ENCODE peak calls at places on chromosomes 11 and 22, in eight cellular contexts. P is NCI-H69; Y is NCI-H774; X is stimulated activated CD8-positive, alpha-beta memory T cell treated with anti-CD3 and anti-CD28 coated beads, Interleukin-7, amount 100 ng/mL, for 4 hours; K is NCI-H1930; L is posterior vena cava; G is NCI-H446; N is EL. J is an unnamed sample.

GRCh38 chr11:7551571-7551970 is 37.8 kb downstream of the PPFIBP2 start:
- DNase-seq in P (no peak), Y (no peak), X (no peak), K (no peak), L (no peak), G (no peak), N (peak), J (no peak)

GRCh38 chr22:46867106-46867505 is 104.7 kb downstream of the TBC1D22A start:
- DNase-seq in P (no peak), Y (no peak), X (no peak), K (no peak), L (no peak), G (no peak), N (no peak), J (peak)

GRCh38 chr11:131561486-131561885 is 191.1 kb downstream of the NTM start:
- DNase-seq in P (no peak), Y (no peak), X (no peak), K (no peak), L (no peak), G (no peak), N (no peak), J (peak)

GRCh38 chr11:28773606-28774005 is 665.4 kb downstream of the METTL15 start:
- DNase-seq in P (no peak), Y (no peak), X (no peak), K (no peak), L (no peak), G (no peak), N (no peak), J (no peak)

GRCh38 chr11:76362716-76363115 is 18.2 kb downstream of the THAP12 start:
- DNase-seq in P (no peak), Y (no peak), X (no peak), K (no peak), L (no peak), G (no peak), N (no peak), J (no peak)

GRCh38 chr11:31936309-31936708 is 125.2 kb upstream of the PAX6 start:
- DNase-seq in P (no peak), Y (no peak), X (no peak), K (no peak), L (no peak), G (no peak), N (no peak), J (no peak)

GRCh38 chr22:45583504-45583903 is 80.8 kb downstream of the FBLN1 start:
- DNase-seq in P (peak), Y (no peak), X (no peak), K (no peak), L (no peak), G (no peak), N (no peak), J (no peak)

GRCh38 chr11:65169164-65169641 is 830 bp upstream of the SPDYC start:
- DNase-seq in P (no peak), Y (no peak), X (no peak), K (no peak), L (no peak), G (no peak), N (no peak), J (no peak)

GRCh38 chr11:122661182-122661945 is 5.8 kb downstream of the UBASH3B start:
- DNase-seq in P (peak), Y (no peak), X (no peak), K (no peak), L (no peak), G (peak), N (peak), J (no peak)

GRCh38 chr11:9357041-9357440 is 27.4 kb upstream of the IPO7 start:
- DNase-seq in P (no peak), Y (no peak), X (no peak), K (no peak), L (no peak), G (no peak), N (no peak), J (no peak)

GRCh38 chr11:119774180-119774763 is 45.3 kb upstream of the NECTIN1 start:
- DNase-seq in P (no peak), Y (no peak), X (no peak), K (no peak), L (peak), G (no peak), N (peak), J (peak)

GRCh38 chr11:90341986-90342385 is 119.1 kb upstream of the CHORDC1 start:
- DNase-seq in P (no peak), Y (no peak), X (no peak), K (no peak), L (no peak), G (no peak), N (no peak), J (no peak)

GRCh38 chr11:76151561-76152085 is 54.7 kb downstream of the WNT11 start:
- DNase-seq in P (peak), Y (peak), X (no peak), K (no peak), L (peak), G (no peak), N (no peak), J (no peak)

GRCh38 chr22:24153353-24153752 is 27.9 kb upstream of the SUSD2 start:
- DNase-seq in P (peak), Y (no peak), X (no peak), K (no peak), L (no peak), G (no peak), N (peak), J (no peak)

GRCh38 chr11:14635559-14635958 is 8.0 kb upstream of the PDE3B start:
- DNase-seq in P (no peak), Y (no peak), X (no peak), K (no peak), L (no peak), G (no peak), N (no peak), J (no peak)

GRCh38 chr22:28799125-28799833 is 1.1 kb downstream of the XBP1 start:
- DNase-seq in P (peak), Y (no peak), X (no peak), K (no peak), L (peak), G (peak), N (peak), J (no peak)

GRCh38 chr22:28917747-28918543 is 34.6 kb downstream of the ZNRF3 start:
- DNase-seq in P (peak), Y (no peak), X (no peak), K (no peak), L (no peak), G (peak), N (no peak), J (no peak)

GRCh38 chr22:27133951-27134664 is 476.7 kb downstream of the MIAT start:
- DNase-seq in P (no peak), Y (no peak), X (no peak), K (no peak), L (peak), G (no peak), N (peak), J (no peak)